ENCODE peak calls at places on chromosome 9, in five cellular contexts. H is stimulated activated CD8-positive, alpha-beta memory T cell treated with anti-CD3 and anti-CD28 coated beads, Interleukin-15, amount 100 ng/mL, for 24 hours; N is HT-29; L is CD8-positive, alpha-beta T cell; F is neuronal stem cell. X is an unnamed sample.

GRCh38 chr9:115117999-115118470 is at the start of gene TNC:
- DNase-seq in H (no peak), F (peak; percentile 52), L (no peak), N (peak; percentile 26), X (no peak)

GRCh38 chr9:129416831-129417604 is 203.9 kb downstream of the C9orf50 start:
- DNase-seq in F (no peak), H (no peak), L (no peak), N (no peak), X (no peak)

GRCh38 chr9:4837768-4838546 is 45.2 kb downstream of the RCL1 start:
- DNase-seq in F (no peak), N (no peak), H (no peak), L (no peak), X (no peak)

GRCh38 chr9:95116820-95117204 is 200.7 kb downstream of the FANCC start:
- DNase-seq in L (no peak), N (no peak), H (no peak), F (no peak), X (no peak)

GRCh38 chr9:116154334-116154975 is 864 bp downstream of the PAPPA start:
- DNase-seq in N (no peak), L (no peak), H (no peak), F (peak; percentile 24), X (no peak)

GRCh38 chr9:1462626-1463308 is 412.6 kb downstream of the DMRT2 start:
- DNase-seq in N (peak; percentile 75), H (no peak), L (no peak), F (no peak), X (no peak)

GRCh38 chr9:37324691-37325490 is 97.6 kb upstream of the GRHPR start:
- DNase-seq in F (peak; percentile 17), N (no peak), L (no peak), H (no peak), X (no peak)

GRCh38 chr9:121299467-121300282 is 31.7 kb downstream of the GSN start:
- DNase-seq in H (no peak), L (no peak), N (peak; percentile 45), F (no peak), X (no peak)

GRCh38 chr9:124394167-124394566 is 21.1 kb downstream of the PSMB7 start:
- DNase-seq in F (no peak), N (no peak), H (no peak), L (no peak), X (no peak)

GRCh38 chr9:99368341-99369326 is 146.6 kb downstream of the SEC61B start:
- DNase-seq in N (no peak), H (no peak), F (peak; percentile 12), L (no peak), X (peak; percentile 23)

GRCh38 chr9:136807281-136808074 is at the start of gene RABL6:
- DNase-seq in F (peak; percentile 75), H (peak; percentile 73), N (peak; percentile 73), L (peak; percentile 64), X (peak; percentile 83)

GRCh38 chr9:93280661-93281259 is 96.8 kb downstream of the WNK2 start:
- DNase-seq in F (no peak), H (no peak), N (no peak), L (no peak), X (no peak)

GRCh38 chr9:114860187-114860586 is 54.3 kb upstream of the TNFSF15 start:
- DNase-seq in F (no peak), H (no peak), L (no peak), N (no peak), X (no peak)

GRCh38 chr9:124285903-124286291 is 28.1 kb downstream of the NEK6 start:
- DNase-seq in N (peak; percentile 4), L (peak; percentile 3), F (no peak), H (peak; percentile 14), X (peak; percentile 44)

GRCh38 chr9:38162332-38162985 is 93.4 kb upstream of the SHB start:
- DNase-seq in H (no peak), F (no peak), L (no peak), N (no peak), X (no peak)

GRCh38 chr9:124272118-124272517 is 14.4 kb downstream of the NEK6 start:
- DNase-seq in H (no peak), L (no peak), F (no peak), N (no peak), X (no peak)

GRCh38 chr9:87381050-87381711 is 116.5 kb upstream of the DAPK1 start:
- DNase-seq in N (no peak), F (no peak), L (no peak), H (no peak), X (no peak)

GRCh38 chr9:122172131-122172530 is 12.4 kb downstream of the MORN5 start:
- DNase-seq in F (no peak), N (no peak), H (no peak), L (no peak), X (no peak)

GRCh38 chr9:29556317-29556716 is 1983.0 kb upstream of the C9orf72 start:
- DNase-seq in L (no peak), N (peak; percentile 1), F (no peak), H (no peak), X (no peak)

GRCh38 chr9:89515416-89515815 is 17.5 kb upstream of the SEMA4D start:
- DNase-seq in F (no peak), N (no peak), H (no peak), L (no peak), X (no peak)

GRCh38 chr9:136946893-136947891 is 2.1 kb downstream of the C8G start:
- DNase-seq in L (no peak), H (no peak), F (no peak), N (no peak), X (no peak)

GRCh38 chr9:3330792-3331420 is 194.9 kb downstream of the RFX3 start:
- DNase-seq in L (no peak), F (no peak), N (no peak), H (no peak), X (no peak)

GRCh38 chr9:16363916-16364315 is 506.6 kb downstream of the BNC2 start:
- DNase-seq in F (no peak), H (no peak), N (no peak), L (no peak), X (no peak)

GRCh38 chr9:134226221-134226930 is 62.0 kb upstream of the RNU6ATAC start:
- DNase-seq in F (no peak), H (no peak), N (no peak), L (no peak), X (no peak)

GRCh38 chr9:91334053-91334452 is 27.7 kb downstream of the AUH start:
- DNase-seq in H (no peak), F (no peak), N (no peak), L (no peak), X (no peak)

GRCh38 chr9:131273146-131273545 is 3.2 kb downstream of the FAM78A start:
- DNase-seq in F (no peak), H (no peak), L (no peak), N (no peak), X (peak; percentile 29)

GRCh38 chr9:110650261-110650660 is 18.3 kb upstream of the MUSK start:
- DNase-seq in H (no peak), N (no peak), F (no peak), L (no peak), X (no peak)

GRCh38 chr9:111525056-111525977 is at the start of gene ZNF483:
- DNase-seq in L (peak; percentile 55), N (no peak), F (peak; percentile 84), H (peak; percentile 43), X (no peak)

GRCh38 chr9:121282309-121283071 is 14.5 kb downstream of the GSN start:
- DNase-seq in H (no peak), F (no peak), N (no peak), L (no peak), X (peak; percentile 47)

GRCh38 chr9:18390393-18390792 is 83.6 kb upstream of the ADAMTSL1 start:
- DNase-seq in H (no peak), N (no peak), F (no peak), L (no peak), X (no peak)

GRCh38 chr9:2464624-2465023 is 157.0 kb upstream of the VLDLR start:
- DNase-seq in N (no peak), H (no peak), L (no peak), F (no peak), X (no peak)

GRCh38 chr9:130908129-130908877 is 11.7 kb upstream of the QRFP start:
- DNase-seq in L (no peak), N (peak; percentile 27), H (no peak), F (no peak), X (no peak)

GRCh38 chr9:37408933-37409710 is 13.4 kb upstream of the GRHPR start:
- DNase-seq in H (peak; percentile 21), L (peak; percentile 28), N (no peak), F (no peak), X (no peak)

GRCh38 chr9:126151671-126152050 is 175.0 kb upstream of the MVB12B start:
- DNase-seq in F (no peak), L (no peak), H (no peak), N (no peak), X (no peak)

GRCh38 chr9:3361115-3361514 is 164.7 kb downstream of the RFX3 start:
- DNase-seq in N (no peak), F (no peak), H (no peak), L (no peak), X (no peak)

GRCh38 chr9:114684036-114684435 is 2.0 kb upstream of the TEX48 start:
- DNase-seq in F (no peak), H (no peak), N (no peak), L (no peak), X (no peak)

GRCh38 chr9:68933434-68934318 is 80.2 kb downstream of the PRKACG start:
- DNase-seq in L (no peak), H (no peak), N (no peak), F (no peak), X (no peak)

GRCh38 chr9:22337261-22337660 is 109.4 kb upstream of the DMRTA1 start:
- DNase-seq in L (no peak), N (no peak), H (no peak), F (no peak), X (no peak)

X was measured in KG1.